ENCODE peak calls at places on chromosome 16, in nine cellular contexts. V is activated CD8-positive, alpha-beta T cell treated with anti-CD3 and anti-CD28 coated beads for 36 hours; C is Calu3; H is lung; J is GM10248; X is astrocyte of the spinal cord; Y is omental fat pad; M is AG04450; W is colonic mucosa. R is an unnamed sample.

GRCh38 chr16:10097273-10097672 is 85.0 kb downstream of the GRIN2A start:
- DNase-seq in V (no peak), Y (no peak), M (no peak), J (no peak), C (no peak), W (no peak), H (no peak), X (no peak), R (no peak)

GRCh38 chr16:58043571-58044155 is 18.1 kb downstream of the MMP15 start:
- DNase-seq in J (no peak), M (no peak), V (no peak), Y (no peak), C (no peak), W (no peak), X (no peak), H (no peak), R (no peak)

GRCh38 chr16:9219811-9220210 is 128.4 kb downstream of the HAPSTR1 start:
- DNase-seq in Y (no peak), M (no peak), C (no peak), J (no peak), W (no peak), V (no peak), X (no peak), H (no peak), R (no peak)

GRCh38 chr16:12758031-12758669 is 45.5 kb downstream of the CPPED1 start:
- DNase-seq in Y (no peak), M (no peak), J (no peak), V (no peak), H (no peak), C (no peak), X (peak), W (no peak), R (no peak)

GRCh38 chr16:728131-728889 is 1.4 kb downstream of the HAGHL start:
- DNase-seq in M (no peak), V (peak), W (peak), Y (no peak), X (peak), H (no peak), C (peak), J (peak), R (no peak)

GRCh38 chr16:64269756-64270155 is 852.1 kb downstream of the CDH11 start:
- DNase-seq in H (no peak), Y (no peak), W (no peak), C (no peak), J (no peak), X (no peak), M (no peak), V (no peak), R (no peak)

GRCh38 chr16:22014271-22014873 is 6.5 kb downstream of the MOSMO start:
- DNase-seq in J (peak), X (no peak), W (no peak), C (no peak), H (no peak), V (no peak), M (no peak), Y (no peak), R (no peak)

GRCh38 chr16:80804451-80805383 is at the start of gene CDYL2:
- DNase-seq in W (peak), V (peak), Y (no peak), X (no peak), J (peak), M (no peak), C (peak), H (peak), R (no peak)

GRCh38 chr16:9706217-9706616 is 476.0 kb downstream of the GRIN2A start:
- DNase-seq in V (no peak), C (peak), H (no peak), Y (no peak), W (no peak), X (peak), M (no peak), J (no peak), R (no peak)

GRCh38 chr16:51302042-51302441 is 151.0 kb upstream of the SALL1 start:
- DNase-seq in M (no peak), Y (no peak), V (no peak), C (no peak), J (no peak), X (no peak), W (no peak), H (no peak), R (no peak)

GRCh38 chr16:23368469-23368868 is 66.4 kb downstream of the SCNN1B start:
- DNase-seq in C (no peak), M (no peak), X (no peak), V (no peak), W (no peak), J (no peak), Y (no peak), H (no peak), R (no peak)

GRCh38 chr16:75379911-75380847 is 53.1 kb downstream of the CFDP1 start:
- DNase-seq in H (peak), X (no peak), C (no peak), J (peak), W (peak), V (peak), M (no peak), Y (no peak), R (no peak)

GRCh38 chr16:608019-608418 is 18.2 kb downstream of the RAB40C start:
- DNase-seq in M (no peak), H (no peak), V (peak), X (no peak), W (no peak), Y (no peak), C (no peak), J (no peak), R (no peak)

GRCh38 chr16:24993722-24994686 is 21.2 kb downstream of the ARHGAP17 start:
- DNase-seq in X (peak), W (peak), C (peak), V (no peak), J (no peak), Y (no peak), H (no peak), M (peak), R (no peak)

GRCh38 chr16:64416232-64417010 is 705.4 kb downstream of the CDH11 start:
- DNase-seq in V (no peak), M (no peak), W (no peak), J (no peak), Y (no peak), X (peak), H (no peak), C (no peak), R (no peak)

GRCh38 chr16:56013962-56014552 is 138.9 kb upstream of the CES5A start:
- DNase-seq in M (no peak), V (peak), W (peak), J (peak), Y (no peak), H (peak), X (no peak), C (peak), R (no peak)

GRCh38 chr16:87560428-87561199 is 41.7 kb upstream of the JPH3 start:
- DNase-seq in W (peak), J (no peak), Y (no peak), M (no peak), X (no peak), H (peak), V (peak), C (peak), R (no peak)

GRCh38 chr16:11494029-11494428 is 92.7 kb downstream of the LITAF start:
- DNase-seq in W (no peak), H (no peak), M (no peak), V (no peak), C (no peak), Y (no peak), X (no peak), J (no peak), R (peak)

GRCh38 chr16:20072524-20073202 is 1.0 kb downstream of the GPR139 start:
- DNase-seq in H (no peak), M (no peak), C (no peak), X (no peak), J (no peak), V (no peak), W (no peak), Y (no peak), R (no peak)

GRCh38 chr16:72847187-72848044 is 200.5 kb downstream of the ZFHX3 start:
- DNase-seq in C (peak), Y (no peak), H (no peak), M (no peak), V (peak), X (peak), J (peak), W (no peak), R (no peak)

GRCh38 chr16:57863434-57864160 is 61.3 kb upstream of the KIFC3 start:
- DNase-seq in C (peak), X (peak), H (peak), V (no peak), J (no peak), Y (no peak), W (peak), M (peak), R (peak)

GRCh38 chr16:12358898-12359297 is 382.4 kb downstream of the SNX29 start:
- DNase-seq in W (no peak), X (no peak), C (no peak), M (no peak), Y (no peak), V (no peak), H (no peak), J (no peak), R (no peak)

GRCh38 chr16:27511657-27512056 is 38.1 kb downstream of the GTF3C1 start:
- DNase-seq in C (no peak), H (no peak), M (no peak), Y (no peak), J (no peak), W (no peak), X (peak), V (no peak), R (no peak)

GRCh38 chr16:57341441-57342303 is 16.9 kb upstream of the CCL22 start:
- DNase-seq in V (no peak), Y (no peak), J (no peak), C (peak), H (peak), X (peak), M (peak), W (peak), R (no peak)

GRCh38 chr16:24525970-24526559 is 13.3 kb upstream of the RBBP6 start:
- DNase-seq in V (no peak), H (peak), C (no peak), Y (no peak), M (no peak), W (no peak), X (no peak), J (no peak), R (no peak)

GRCh38 chr16:2231016-2231931 is 5.0 kb upstream of the DNASE1L2 start:
- DNase-seq in M (no peak), J (no peak), W (no peak), V (no peak), Y (no peak), X (peak), C (no peak), H (no peak), R (no peak)

GRCh38 chr16:2095315-2095853 is 40.3 kb downstream of the PKD1 start:
- DNase-seq in W (no peak), X (no peak), V (no peak), C (no peak), Y (no peak), J (no peak), M (no peak), H (no peak), R (no peak)

GRCh38 chr16:69741519-69741918 is 13.2 kb downstream of the NOB1 start:
- DNase-seq in M (no peak), H (no peak), W (no peak), Y (no peak), J (no peak), C (no peak), X (peak), V (no peak), R (no peak)

GRCh38 chr16:27430923-27431484 is 29.0 kb downstream of the IL21R start:
- DNase-seq in J (no peak), X (no peak), W (peak), H (peak), C (no peak), M (no peak), Y (no peak), V (peak), R (peak)

GRCh38 chr16:86854058-86854621 is 275.8 kb downstream of the FOXL1 start:
- DNase-seq in J (no peak), X (peak), M (no peak), Y (no peak), H (no peak), V (no peak), C (no peak), W (no peak), R (no peak)

GRCh38 chr16:5905935-5906334 is 808.3 kb upstream of the EEF2KMT start:
- DNase-seq in C (peak), V (no peak), W (no peak), M (no peak), J (no peak), Y (no peak), X (peak), H (no peak), R (no peak)

GRCh38 chr16:52629296-52629695 is 82.4 kb upstream of the TOX3 start:
- DNase-seq in Y (no peak), X (no peak), J (no peak), C (no peak), W (no peak), H (no peak), M (no peak), V (no peak), R (no peak)

GRCh38 chr16:13483121-13483520 is 436.8 kb upstream of the ERCC4 start:
- DNase-seq in V (no peak), X (no peak), H (no peak), Y (no peak), J (no peak), C (no peak), W (no peak), M (no peak), R (no peak)

GRCh38 chr16:78988361-78988992 is 612.1 kb downstream of the MAF start:
- DNase-seq in V (no peak), X (no peak), W (no peak), J (no peak), M (no peak), C (peak), Y (no peak), H (no peak), R (no peak)

GRCh38 chr16:88534731-88535141 is 35.5 kb upstream of the ZC3H18 start:
- DNase-seq in M (no peak), H (no peak), W (no peak), Y (no peak), J (peak), C (no peak), V (peak), X (peak), R (no peak)

GRCh38 chr16:87276091-87276561 is 41.1 kb downstream of the C16orf95 start:
- DNase-seq in X (no peak), H (no peak), M (no peak), W (no peak), V (peak), J (no peak), C (no peak), Y (no peak), R (no peak)

GRCh38 chr16:57643166-57643813 is 14.9 kb downstream of the ADGRG1 start:
- DNase-seq in Y (no peak), M (no peak), C (no peak), X (peak), W (no peak), J (no peak), V (no peak), H (no peak), R (no peak)

GRCh38 chr16:49019081-49019633 is 262.5 kb downstream of the CBLN1 start:
- DNase-seq in W (no peak), Y (no peak), V (no peak), C (no peak), J (no peak), M (no peak), H (no peak), X (peak), R (no peak)

GRCh38 chr16:67525176-67525860 is 3.3 kb upstream of the RIPOR1 start:
- DNase-seq in C (no peak), M (no peak), H (no peak), J (no peak), X (no peak), V (no peak), Y (no peak), W (no peak), R (no peak)
- TF ChIP-seq CTCF in C (no peak), M (peak), H (no peak), J (no peak), X (peak), V (no peak), Y (no peak), W (no peak), R (peak)

GRCh38 chr16:83967838-83968482 is at the start of gene NECAB2:
- DNase-seq in J (peak), C (peak), H (no peak), W (no peak), M (no peak), Y (no peak), X (no peak), V (peak), R (no peak)
- TF ChIP-seq CTCF in J (peak), C (peak), H (peak), W (peak), M (peak), Y (no peak), X (peak), V (peak), R (peak)

DNA sequence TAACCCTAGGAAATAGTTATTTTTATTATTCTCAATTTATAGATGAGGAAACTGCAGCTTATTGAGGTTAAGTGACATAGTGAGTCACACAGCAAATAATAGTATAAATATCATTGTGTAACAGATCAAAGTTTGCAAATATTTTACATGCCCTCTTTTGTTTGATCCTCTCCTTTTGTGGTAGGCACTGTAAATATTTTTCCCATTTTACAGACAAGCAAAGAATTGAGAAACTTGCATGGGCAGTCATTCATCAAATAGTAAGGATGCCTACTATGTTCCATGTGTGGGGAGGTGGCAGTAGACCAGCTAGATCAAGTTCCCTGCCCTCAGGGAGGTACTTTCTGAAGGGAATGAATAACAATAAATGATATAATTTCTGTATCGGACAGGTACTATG is 173.0 kb downstream of the PHKB start:
- DNase-seq in H (no peak), Y (no peak), X (no peak), J (no peak), W (no peak), V (no peak), C (no peak), M (no peak), R (no peak)
- TF ChIP-seq CTCF in H (no peak), Y (no peak), X (no peak), J (no peak), W (no peak), V (no peak), C (no peak), M (no peak), R (no peak)

GRCh38 chr16:85607331-85607765 is 5.8 kb upstream of the GSE1 start:
- DNase-seq in M (no peak), C (no peak), J (no peak), X (no peak), Y (no peak), H (no peak), W (peak), V (peak), R (no peak)
- TF ChIP-seq CTCF in M (no peak), C (no peak), J (no peak), X (peak), Y (no peak), H (no peak), W (no peak), V (no peak), R (peak)

GRCh38 chr16:54361813-54362212 is 75.2 kb upstream of the IRX3 start:
- DNase-seq in Y (no peak), W (no peak), M (no peak), V (no peak), X (no peak), H (no peak), J (no peak), C (no peak), R (no peak)
- TF ChIP-seq CTCF in Y (no peak), W (no peak), M (no peak), V (no peak), X (no peak), H (no peak), J (no peak), C (no peak), R (no peak)

GRCh38 chr16:74302341-74302740 is 5.7 kb downstream of the PSMD7 start:
- DNase-seq in X (no peak), J (no peak), C (no peak), Y (no peak), M (no peak), H (no peak), V (no peak), W (no peak), R (no peak)

GRCh38 chr16:74304164-74304834 is 7.7 kb downstream of the PSMD7 start:
- DNase-seq in Y (no peak), M (no peak), V (no peak), W (no peak), C (no peak), J (no peak), X (no peak), H (no peak), R (no peak)

GRCh38 chr16:74305978-74306784 is 9.6 kb downstream of the PSMD7 start:
- DNase-seq in Y (no peak), M (no peak), J (no peak), C (no peak), W (no peak), H (no peak), V (no peak), X (no peak), R (no peak)

GRCh38 chr16:74305286-74305685 is 8.7 kb downstream of the PSMD7 start:
- DNase-seq in C (no peak), Y (no peak), H (no peak), M (no peak), J (no peak), W (no peak), X (no peak), V (no peak), R (no peak)

GRCh38 chr16:74304835-74305176 is 8.2 kb downstream of the PSMD7 start:
- DNase-seq in J (no peak), M (no peak), Y (no peak), H (no peak), X (no peak), V (no peak), C (no peak), W (no peak), R (no peak)
- TF ChIP-seq CTCF in J (no peak), M (no peak), Y (no peak), H (no peak), X (no peak), V (no peak), C (no peak), W (no peak), R (peak)

GRCh38 chr16:30476991-30477390 is 4.4 kb downstream of the ITGAL start:
- DNase-seq in C (no peak), Y (no peak), H (no peak), X (no peak), M (no peak), W (no peak), J (no peak), V (no peak), R (no peak)

GRCh38 chr16:30485818-30486436 is 13.4 kb downstream of the ITGAL start:
- DNase-seq in H (no peak), V (no peak), J (no peak), X (peak), W (no peak), M (no peak), Y (no peak), C (no peak), R (no peak)

GRCh38 chr16:30484887-30485286 is 12.3 kb downstream of the ITGAL start:
- DNase-seq in V (no peak), M (no peak), J (no peak), H (no peak), C (no peak), X (no peak), W (no peak), Y (no peak), R (no peak)

GRCh38 chr16:30478766-30479478 is 6.4 kb downstream of the ITGAL start:
- DNase-seq in X (no peak), C (no peak), M (no peak), V (no peak), J (no peak), Y (no peak), H (no peak), W (no peak), R (no peak)

DNA sequence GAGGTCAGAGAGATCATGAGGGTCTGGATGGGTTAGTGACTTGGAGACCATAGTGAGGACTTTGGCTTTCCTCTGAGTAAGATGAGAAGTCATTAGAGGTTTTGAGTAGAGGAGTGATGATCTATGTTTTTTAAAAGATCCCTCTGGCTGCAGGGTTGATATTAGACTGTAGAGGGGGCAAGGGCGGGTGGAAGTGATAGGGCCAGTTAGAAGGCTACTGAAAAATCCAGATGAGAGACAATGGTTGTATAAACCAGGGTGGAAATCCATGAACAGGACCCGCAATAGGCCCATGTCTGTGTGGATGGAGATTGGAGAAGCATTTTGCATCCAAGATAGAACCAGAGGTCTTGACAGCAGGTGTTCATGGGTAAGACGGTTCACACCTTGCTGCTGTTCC is 9.8 kb downstream of the ITGAL start:
- DNase-seq in J (no peak), X (no peak), V (peak), C (peak), M (no peak), W (no peak), Y (no peak), H (no peak), R (no peak)
- TF ChIP-seq CTCF in J (no peak), X (peak), V (peak), C (no peak), M (peak), W (no peak), Y (no peak), H (no peak), R (peak)

GRCh38 chr16:4393243-4393606 is 21.6 kb downstream of the VASN start:
- DNase-seq in V (no peak), M (no peak), J (no peak), Y (no peak), H (no peak), C (peak), W (no peak), X (no peak), R (no peak)
- TF ChIP-seq CTCF in V (no peak), M (no peak), J (no peak), Y (no peak), H (no peak), C (no peak), W (no peak), X (no peak), R (no peak)

R was measured in chondrocyte.